ENCODE peak calls at places on chromosomes 3 and 15, in five cellular contexts. S, X, Q, Y and O are unnamed samples.

GRCh38 chr3:97389883-97390282 is 374.7 kb upstream of the ARL6 start:
- DNase-seq in Y (no peak), Q (no peak), X (no peak), S (no peak), O (no peak)

GRCh38 chr3:57942872-57943283 is 65.3 kb upstream of the FLNB start:
- DNase-seq in Y (peak; percentile 87), X (peak; percentile 39), S (no peak), Q (no peak), O (peak; percentile 28)

GRCh38 chr15:51185213-51185619 is 90.5 kb upstream of the TNFAIP8L3 start:
- DNase-seq in X (no peak), S (no peak), Q (no peak), Y (no peak), O (no peak)

GRCh38 chr3:73137736-73138403 is 76.4 kb downstream of the EBLN2 start:
- DNase-seq in Y (no peak), S (no peak), X (no peak), Q (no peak), O (no peak)

GRCh38 chr3:129228891-129229585 is 20.4 kb upstream of the COPG1 start:
- DNase-seq in Q (no peak), X (peak; percentile 24), S (no peak), Y (no peak), O (no peak)

GRCh38 chr3:58008140-58009025 is at the start of gene FLNB:
- DNase-seq in S (peak; percentile 72), Q (peak; percentile 48), Y (peak; percentile 77), X (peak; percentile 81), O (no peak)

GRCh38 chr3:116291141-116291540 is 154.1 kb downstream of the LSAMP start:
- DNase-seq in S (no peak), X (no peak), Q (no peak), Y (no peak), O (no peak)

GRCh38 chr3:42052132-42052866 is 38.9 kb upstream of the TRAK1 start:
- DNase-seq in S (no peak), Y (no peak), Q (no peak), X (no peak), O (no peak)

GRCh38 chr15:52527898-52528464 is 699 bp downstream of the MYO5A start:
- DNase-seq in S (peak; percentile 21), Q (no peak), Y (peak; percentile 51), X (no peak), O (no peak)

GRCh38 chr3:119161240-119161639 is 12.2 kb upstream of the UPK1B start:
- DNase-seq in S (no peak), Y (no peak), X (no peak), Q (no peak), O (no peak)

GRCh38 chr3:134460965-134461364 is 24.8 kb downstream of the ANAPC13 start:
- DNase-seq in Q (no peak), S (no peak), Y (no peak), X (no peak), O (no peak)

GRCh38 chr15:89900849-89901248 is 7.1 kb upstream of the AP3S2 start:
- DNase-seq in X (no peak), S (no peak), Y (no peak), Q (no peak), O (no peak)

GRCh38 chr3:155065537-155065936 is 14.6 kb upstream of the MME start:
- DNase-seq in X (no peak), Q (no peak), S (no peak), Y (no peak), O (peak; percentile 87)

GRCh38 chr15:95840004-95840403 is 490.5 kb upstream of the NR2F2 start:
- DNase-seq in Y (no peak), S (no peak), X (peak; percentile 45), Q (no peak), O (peak; percentile 37)

GRCh38 chr3:72821170-72821781 is 27.0 kb downstream of the SHQ1 start:
- DNase-seq in Q (no peak), S (no peak), Y (no peak), X (no peak), O (peak; percentile 69)

GRCh38 chr3:43043793-43044192 is 62.1 kb downstream of the POMGNT2 start:
- DNase-seq in Y (no peak), S (no peak), Q (no peak), X (no peak), O (no peak)

GRCh38 chr3:4994144-4994730 is 15.0 kb downstream of the BHLHE40 start:
- DNase-seq in Q (peak; percentile 56), Y (no peak), S (no peak), X (no peak), O (no peak)

GRCh38 chr3:14378415-14378814 is 24.0 kb upstream of the SLC6A6 start:
- DNase-seq in Y (no peak), X (no peak), S (no peak), Q (no peak), O (no peak)

GRCh38 chr15:63892794-63893441 is 59.2 kb upstream of the HERC1 start:
- DNase-seq in X (no peak), S (peak; percentile 61), Q (no peak), Y (no peak), O (no peak)

GRCh38 chr3:100010087-100010417 is 104.2 kb downstream of the FILIP1L start:
- DNase-seq in S (no peak), Q (no peak), X (no peak), Y (no peak), O (no peak)

GRCh38 chr3:126523745-126524428 is at the start of gene CHST13:
- DNase-seq in X (peak; percentile 43), Y (no peak), S (no peak), Q (no peak), O (no peak)

GRCh38 chr3:46095307-46095706 is 68.0 kb upstream of the XCR1 start:
- DNase-seq in S (no peak), Q (no peak), X (no peak), Y (no peak), O (no peak)

GRCh38 chr3:42165211-42165610 is 74.1 kb downstream of the TRAK1 start:
- DNase-seq in Y (no peak), X (no peak), S (no peak), Q (no peak), O (no peak)

GRCh38 chr15:33975023-33975565 is 6.8 kb downstream of the CHRM5 start:
- DNase-seq in Y (no peak), X (no peak), Q (no peak), S (no peak), O (no peak)

GRCh38 chr3:189143321-189143720 is 28.4 kb upstream of the TPRG1 start:
- DNase-seq in X (no peak), S (no peak), Q (no peak), Y (no peak), O (no peak)

GRCh38 chr3:11084098-11084497 is 70.2 kb upstream of the HRH1 start:
- DNase-seq in Y (no peak), Q (no peak), S (no peak), X (no peak), O (no peak)

GRCh38 chr3:159293493-159293892 is 491.6 kb downstream of the MFSD1 start:
- DNase-seq in S (no peak), Y (no peak), X (no peak), Q (no peak), O (no peak)

GRCh38 chr3:94616833-94617232 is 554.0 kb downstream of the NSUN3 start:
- DNase-seq in X (no peak), Q (no peak), S (no peak), Y (no peak), O (no peak)

GRCh38 chr15:59644757-59645156 is 12.6 kb downstream of the GTF2A2 start:
- DNase-seq in Q (no peak), S (no peak), X (no peak), Y (no peak), O (no peak)

GRCh38 chr3:134106580-134106979 is 76.9 kb upstream of the SLCO2A1 start:
- DNase-seq in Y (no peak), Q (no peak), X (no peak), S (no peak), O (no peak)

GRCh38 chr15:75348034-75348562 is 1.3 kb downstream of the NEIL1 start:
- DNase-seq in X (no peak), Y (no peak), S (no peak), Q (no peak), O (no peak)

GRCh38 chr3:113771993-113772392 is 25.2 kb downstream of the ATP6V1A start:
- DNase-seq in X (no peak), Y (no peak), Q (no peak), S (no peak), O (no peak)

GRCh38 chr15:58331562-58331902 is 100.3 kb upstream of the LIPC start:
- DNase-seq in Y (no peak), S (no peak), Q (no peak), X (no peak), O (no peak)

GRCh38 chr3:46998121-46998851 is 18.8 kb downstream of the NBEAL2 start:
- DNase-seq in X (peak; percentile 78), Y (no peak), Q (peak; percentile 59), S (peak; percentile 58), O (peak; percentile 38)

GRCh38 chr15:62186578-62186977 is 21.5 kb upstream of the C2CD4B start:
- DNase-seq in X (peak; percentile 8), Y (no peak), S (no peak), Q (no peak), O (no peak)

GRCh38 chr3:193314161-193314560 is 64.4 kb downstream of the ATP13A5 start:
- DNase-seq in S (no peak), Y (no peak), X (no peak), Q (no peak), O (no peak)

GRCh38 chr15:43278869-43279268 is 12.1 kb upstream of the TGM5 start:
- DNase-seq in X (no peak), Q (no peak), S (no peak), Y (peak; percentile 25), O (no peak)
- H3K27me3 ChIP-seq in X (no peaks in the 10 kb centered on the region), Q (no peaks in the 10 kb centered on the region), S (no peaks in the 10 kb centered on the region), Y (no peaks in the 10 kb centered on the region), O (no peaks in the 10 kb centered on the region)

GRCh38 chr3:55597638-55598037 is 110.5 kb upstream of the WNT5A start:
- DNase-seq in S (no peak), Q (no peak), X (no peak), Y (no peak), O (no peak)
- H3K27me3 ChIP-seq in S (no peaks in the 10 kb centered on the region), Q (no peaks in the 10 kb centered on the region), X (no peaks in the 10 kb centered on the region), Y (no peaks in the 10 kb centered on the region), O (no peaks in the 10 kb centered on the region)

DNA sequence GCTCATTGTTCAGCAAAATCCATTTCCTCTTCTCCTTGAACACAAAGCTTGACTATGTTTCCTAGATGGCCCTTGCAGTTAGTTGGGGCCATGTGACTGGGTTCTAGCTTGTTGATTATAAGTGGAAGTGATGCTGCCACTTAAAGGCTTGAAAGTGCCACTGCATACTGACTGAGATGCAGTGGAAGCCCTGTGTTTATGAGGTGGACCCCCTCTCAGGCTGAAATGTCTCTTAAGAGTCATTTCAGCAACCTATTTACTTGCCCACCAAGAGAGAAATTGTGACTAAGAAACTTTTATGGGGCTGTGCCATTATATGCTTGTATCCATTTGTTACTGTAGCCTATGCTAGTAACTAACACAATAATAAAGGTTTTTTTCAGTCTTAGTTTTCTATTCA is 8.4 kb upstream of the ANP32A start:
- DNase-seq in X (no peak), Y (no peak), Q (no peak), S (no peak), O (no peak)
- H3K27me3 ChIP-seq in X (no peaks in the 10 kb centered on the region), Y (no peaks in the 10 kb centered on the region), Q (no peaks in the 10 kb centered on the region), S (no peaks in the 10 kb centered on the region), O (peaks cover 7% of the 10 kb centered on the region)

DNA sequence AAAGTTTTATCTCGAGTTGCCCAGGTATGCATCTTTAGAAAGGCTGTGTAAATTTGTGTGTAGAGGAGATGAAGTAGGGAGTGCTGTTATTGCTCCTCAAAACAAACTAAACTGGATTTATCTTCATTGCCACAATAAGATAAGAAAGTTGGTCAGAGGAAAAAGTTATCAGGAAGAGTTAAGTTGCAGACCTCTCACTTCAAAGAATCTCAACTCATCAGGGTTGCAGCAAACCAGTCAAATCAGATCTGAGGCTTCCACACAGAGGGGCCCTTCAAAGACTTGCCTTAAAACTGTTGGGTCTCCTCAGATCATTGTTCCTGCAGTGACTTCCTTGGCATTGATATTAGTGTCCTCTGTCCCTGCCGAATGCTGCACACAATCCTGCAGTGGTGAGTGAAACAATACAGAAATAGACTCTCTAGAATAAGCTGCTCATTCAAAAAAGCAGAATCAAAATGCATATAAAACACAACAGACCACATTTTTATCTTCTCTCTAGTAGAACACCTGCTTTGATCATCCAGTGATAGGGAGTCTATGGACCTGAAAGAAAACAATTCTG is 191.2 kb upstream of the CBLB start:
- DNase-seq in S (no peak), Q (no peak), Y (no peak), X (no peak), O (no peak)
- H3K27me3 ChIP-seq in S (no peaks in the 10 kb centered on the region), Q (no peaks in the 10 kb centered on the region), Y (no peaks in the 10 kb centered on the region), X (no peaks in the 10 kb centered on the region), O (no peaks in the 10 kb centered on the region)